ENCODE peak calls at places on chromosomes 5 and 9, in four cellular contexts. One of them, this sample, is unnamed.

GRCh38 chr5:83911367-83911919 is 190.8 kb upstream of the HAPLN1 start:
- DNase-seq in WTC11: no peak
- DNase-seq in HepG2: no peak
- DNase-seq in K562: no peak
- DNase-seq in this sample: no peak

GRCh38 chr9:102986425-102986824 is 8.7 kb upstream of the CYLC2 start:
- DNase-seq in WTC11: no peak
- DNase-seq in HepG2: no peak
- DNase-seq in K562: no peak
- DNase-seq in this sample: no peak

GRCh38 chr5:112923148-112923917 is 1.3 kb upstream of the REEP5 start:
- DNase-seq in WTC11: no peak
- DNase-seq in HepG2: no peak
- DNase-seq in K562: no peak
- DNase-seq in this sample: no peak

GRCh38 chr9:123373447-123373923 is 17.5 kb downstream of the CRB2 start:
- DNase-seq in WTC11: peak
- DNase-seq in HepG2: no peak
- DNase-seq in K562: no peak
- DNase-seq in this sample: peak

GRCh38 chr9:76373173-76373771 is 21.0 kb downstream of the RFK start:
- DNase-seq in WTC11: no peak
- DNase-seq in HepG2: peak
- DNase-seq in K562: no peak
- DNase-seq in this sample: no peak

GRCh38 chr9:136740971-136741884 is 1.5 kb downstream of the LCN10 start:
- DNase-seq in WTC11: no peak
- DNase-seq in HepG2: no peak
- DNase-seq in K562: peak
- DNase-seq in this sample: peak

GRCh38 chr9:113993838-113994540 is 84.1 kb downstream of the AMBP start:
- DNase-seq in WTC11: no peak
- DNase-seq in HepG2: no peak
- DNase-seq in K562: no peak
- DNase-seq in this sample: peak

GRCh38 chr5:112594060-112594850 is 143.4 kb upstream of the APC start:
- DNase-seq in WTC11: no peak
- DNase-seq in HepG2: no peak
- DNase-seq in K562: no peak
- DNase-seq in this sample: peak

GRCh38 chr5:170390472-170390871 is 1.3 kb upstream of the KCNMB1 start:
- DNase-seq in WTC11: no peak
- DNase-seq in HepG2: no peak
- DNase-seq in K562: no peak
- DNase-seq in this sample: no peak

GRCh38 chr9:108552459-108553040 is 303.2 kb downstream of the ACTL7B start:
- DNase-seq in WTC11: no peak
- DNase-seq in HepG2: no peak
- DNase-seq in K562: no peak
- DNase-seq in this sample: no peak

GRCh38 chr5:172274951-172275753 is 8.4 kb downstream of the UBTD2 start:
- DNase-seq in WTC11: no peak
- DNase-seq in HepG2: no peak
- DNase-seq in K562: no peak
- DNase-seq in this sample: no peak

GRCh38 chr5:28734396-28734795 is 1696.0 kb upstream of the CDH9 start:
- DNase-seq in WTC11: no peak
- DNase-seq in HepG2: no peak
- DNase-seq in K562: no peak
- DNase-seq in this sample: no peak
- TF ChIP-seq FOXJ3 in WTC11: no peak
- TF ChIP-seq FOXJ3 in HepG2: no peak
- TF ChIP-seq FOXJ3 in K562: no peak
- TF ChIP-seq FOXJ3 in this sample: no peak

DNA sequence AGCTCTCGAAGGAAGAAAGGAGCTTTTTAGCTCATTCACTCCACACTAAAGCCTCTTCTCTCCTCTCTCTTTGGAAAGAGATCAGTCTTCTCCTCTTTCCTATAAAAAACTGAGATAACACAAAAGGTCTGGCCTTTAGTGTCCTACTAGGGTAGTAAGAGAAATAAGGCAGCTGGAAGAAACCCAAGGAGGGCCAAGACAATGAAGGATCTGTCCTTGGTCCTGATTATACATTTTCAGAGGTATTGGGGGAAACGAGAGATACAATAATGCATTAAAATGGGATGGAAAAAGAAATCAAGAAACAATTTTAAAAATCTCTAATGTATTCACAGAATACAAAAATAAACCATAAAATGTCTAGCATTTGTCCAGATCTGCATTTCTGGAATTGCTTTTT is 184.0 kb downstream of the SLF1 start:
- DNase-seq in WTC11: no peak
- DNase-seq in HepG2: no peak
- DNase-seq in K562: no peak
- DNase-seq in this sample: no peak
- TF ChIP-seq FOXJ3 in WTC11: no peak
- TF ChIP-seq FOXJ3 in HepG2: no peak
- TF ChIP-seq FOXJ3 in K562: no peak
- TF ChIP-seq FOXJ3 in this sample: no peak

GRCh38 chr5:157510682-157511081 is 50.7 kb downstream of the NIPAL4 start:
- DNase-seq in WTC11: no peak
- DNase-seq in HepG2: no peak
- DNase-seq in K562: no peak
- DNase-seq in this sample: no peak

GRCh38 chr5:157509587-157509986 is 49.6 kb downstream of the NIPAL4 start:
- DNase-seq in WTC11: no peak
- DNase-seq in HepG2: no peak
- DNase-seq in K562: no peak
- DNase-seq in this sample: no peak

GRCh38 chr5:157514974-157515373 is 55.0 kb downstream of the NIPAL4 start:
- DNase-seq in WTC11: no peak
- DNase-seq in HepG2: no peak
- DNase-seq in K562: no peak
- DNase-seq in this sample: no peak

GRCh38 chr5:157513182-157513581 is 53.2 kb downstream of the NIPAL4 start:
- DNase-seq in WTC11: no peak
- DNase-seq in HepG2: no peak
- DNase-seq in K562: no peak
- DNase-seq in this sample: no peak

DNA sequence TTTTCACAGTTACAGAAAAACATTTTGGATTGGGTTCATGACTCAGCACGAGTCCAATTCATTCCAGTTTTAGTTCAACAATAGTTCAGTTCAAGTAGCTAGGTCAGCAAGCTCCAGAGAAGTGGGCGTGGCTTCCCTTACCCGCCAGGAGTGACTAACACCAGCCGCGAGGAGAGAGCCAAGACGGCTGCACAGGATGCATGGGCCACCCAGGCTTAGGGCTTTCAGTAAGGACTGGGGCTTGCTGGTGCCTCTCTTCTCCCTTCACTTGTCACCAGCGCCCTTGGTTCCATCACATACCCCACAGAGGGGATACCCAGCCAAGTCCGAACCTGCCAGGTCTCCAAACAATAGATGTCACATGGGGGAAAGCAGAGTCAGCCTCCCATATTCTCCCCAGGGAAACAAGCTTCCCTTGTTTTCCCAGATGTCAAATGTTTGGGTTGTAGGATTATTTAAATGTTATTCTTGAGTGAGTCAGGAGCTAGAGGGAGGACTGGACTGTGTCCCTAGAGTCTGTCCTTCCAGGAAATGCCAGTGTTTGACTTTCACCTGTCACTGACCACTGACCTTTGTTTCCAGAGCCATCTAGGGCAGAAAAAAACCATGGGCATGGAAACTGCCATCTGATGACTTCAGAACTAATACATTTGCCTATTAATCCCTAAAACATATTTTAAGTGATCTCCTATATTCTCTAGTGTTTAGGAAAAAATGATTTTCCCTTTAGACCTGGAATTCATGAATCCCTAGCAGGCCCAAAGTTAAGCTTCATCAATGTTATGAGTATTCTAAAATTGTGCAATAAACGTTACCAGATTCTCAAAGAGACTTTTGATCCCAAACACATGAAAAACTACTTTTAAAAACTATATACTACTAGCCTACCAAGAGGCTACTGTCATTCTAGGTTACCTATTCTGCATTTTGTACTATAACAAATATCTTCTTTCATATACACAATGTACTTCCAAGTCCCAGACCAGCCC is 51.9 kb downstream of the NIPAL4 start:
- DNase-seq in WTC11: peak
- DNase-seq in HepG2: peak
- DNase-seq in K562: peak
- DNase-seq in this sample: no peak
- TF ChIP-seq FOXJ3 in WTC11: no peak
- TF ChIP-seq FOXJ3 in HepG2: no peak
- TF ChIP-seq FOXJ3 in K562: no peak
- TF ChIP-seq FOXJ3 in this sample: no peak

DNA sequence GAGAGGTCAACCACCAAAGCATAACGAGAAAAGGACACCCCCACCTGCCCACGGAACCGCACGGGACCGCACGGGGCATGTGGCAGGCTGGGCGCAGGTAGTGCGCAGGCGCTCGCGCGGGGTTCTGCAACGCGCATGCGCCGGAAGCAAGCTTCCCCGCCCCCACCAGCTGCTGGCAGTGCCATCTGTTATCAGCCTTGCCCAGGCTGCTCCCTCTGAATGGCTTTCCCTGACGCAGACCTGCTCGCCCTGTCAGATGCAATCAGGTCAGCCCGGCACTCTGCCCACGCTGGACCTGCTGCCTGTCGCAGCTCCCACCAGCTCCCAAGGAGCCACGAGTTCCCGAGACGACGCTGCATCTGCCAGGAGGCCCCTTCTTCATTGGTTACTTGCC is 22.8 kb downstream of the PTCH1 start:
- DNase-seq in WTC11: no peak
- DNase-seq in HepG2: no peak
- DNase-seq in K562: no peak
- DNase-seq in this sample: peak
- TF ChIP-seq FOXJ3 in WTC11: no peak
- TF ChIP-seq FOXJ3 in HepG2: no peak
- TF ChIP-seq FOXJ3 in K562: no peak
- TF ChIP-seq FOXJ3 in this sample: no peak